ENCODE peak calls at places on chromosomes 5 and 9, in six cellular contexts. R is tibial artery, O is T-cell, J is activated T-helper 1 cell treated with Interleukin-2 at 50 U/mL for 16 hours, S is tibial nerve, W is AG04449. T is an unnamed sample.

GRCh38 chr5:74550927-74551326 is 89.6 kb downstream of the ENC1 start:
- DNase-seq in R (no peak), O (no peak), J (no peak), S (no peak), W (no peak), T (no peak)

GRCh38 chr5:88666761-88667186 is 216.2 kb downstream of the MEF2C start:
- DNase-seq in R (no peak), O (no peak), J (no peak), S (no peak), W (no peak), T (no peak)

GRCh38 chr5:172115541-172115982 is 72.5 kb downstream of the STK10 start:
- DNase-seq in R (no peak), O (peak; percentile 23), J (no peak), S (no peak), W (no peak), T (peak; percentile 55)

GRCh38 chr5:55343609-55344008 is 35.8 kb downstream of the MTREX start:
- DNase-seq in R (no peak), O (no peak), J (no peak), S (no peak), W (no peak), T (no peak)

GRCh38 chr5:138934971-138935370 is 59.8 kb upstream of the LRRTM2 start:
- DNase-seq in R (no peak), O (no peak), J (no peak), S (no peak), W (no peak), T (no peak)

GRCh38 chr9:124839612-124840299 is 13.5 kb upstream of the WDR38 start:
- DNase-seq in R (no peak), O (no peak), J (no peak), S (no peak), W (no peak), T (no peak)

GRCh38 chr9:112761912-112762651 is 11.5 kb downstream of the SNX30 start:
- DNase-seq in R (no peak), O (no peak), J (no peak), S (no peak), W (no peak), T (no peak)

GRCh38 chr9:94945191-94946144 is 219.0 kb downstream of the AOPEP start:
- DNase-seq in R (peak; percentile 67), O (no peak), J (no peak), S (peak; percentile 41), W (peak; percentile 57), T (no peak)

GRCh38 chr5:97570242-97570641 is 387.2 kb upstream of the RIOK2 start:
- DNase-seq in R (no peak), O (no peak), J (no peak), S (no peak), W (no peak), T (no peak)

GRCh38 chr9:1049641-1050040 is 516 bp upstream of the DMRT2 start:
- DNase-seq in R (no peak), O (no peak), J (no peak), S (no peak), W (no peak), T (no peak)

GRCh38 chr5:179139936-179140235 is 79.7 kb downstream of the ZNF354C start:
- DNase-seq in R (no peak), O (no peak), J (no peak), S (no peak), W (no peak), T (no peak)

GRCh38 chr9:31790720-31791119 is 593.7 kb upstream of the ACO1 start:
- DNase-seq in R (no peak), O (no peak), J (no peak), S (no peak), W (no peak), T (no peak)

GRCh38 chr5:121870489-121870888 is 18.8 kb downstream of the FTMT start:
- DNase-seq in R (no peak), O (no peak), J (no peak), S (no peak), W (no peak), T (no peak)

GRCh38 chr5:132457371-132458225 is 33.0 kb downstream of the IRF1 start:
- DNase-seq in R (peak; percentile 60), O (peak; percentile 58), J (no peak), S (no peak), W (no peak), T (peak; percentile 39)

GRCh38 chr9:115525438-115526058 is 407.6 kb upstream of the TNC start:
- DNase-seq in R (no peak), O (no peak), J (no peak), S (no peak), W (no peak), T (no peak)

GRCh38 chr9:95939472-95939871 is 64.0 kb downstream of the ERCC6L2 start:
- DNase-seq in R (no peak), O (no peak), J (no peak), S (no peak), W (no peak), T (no peak)

GRCh38 chr9:113609562-113610318 is 146.2 kb downstream of the RGS3 start:
- DNase-seq in R (peak; percentile 77), O (no peak), J (no peak), S (peak; percentile 86), W (no peak), T (no peak)

GRCh38 chr5:141617128-141617527 is 1.7 kb downstream of the DIAPH1 start:
- DNase-seq in R (no peak), O (no peak), J (no peak), S (no peak), W (no peak), T (no peak)

GRCh38 chr5:98933446-98934072 is 4.8 kb upstream of the CHD1 start:
- DNase-seq in R (no peak), O (peak; percentile 48), J (no peak), S (no peak), W (no peak), T (peak; percentile 75)

GRCh38 chr9:115882911-115883310 is 270.7 kb upstream of the PAPPA start:
- DNase-seq in R (no peak), O (no peak), J (no peak), S (no peak), W (no peak), T (no peak)

GRCh38 chr5:74103131-74104023 is 477.4 kb downstream of the ARHGEF28 start:
- DNase-seq in R (no peak), O (no peak), J (no peak), S (no peak), W (no peak), T (no peak)

GRCh38 chr9:14209399-14209990 is 104.4 kb downstream of the NFIB start:
- DNase-seq in R (no peak), O (no peak), J (no peak), S (no peak), W (no peak), T (no peak)

GRCh38 chr5:102218159-102218558 is 77.9 kb downstream of the SLCO4C1 start:
- DNase-seq in R (no peak), O (no peak), J (no peak), S (no peak), W (no peak), T (no peak)

GRCh38 chr5:92909545-92909962 is 671.5 kb downstream of the NR2F1-AS1 start:
- DNase-seq in R (no peak), O (no peak), J (no peak), S (no peak), W (no peak), T (no peak)

GRCh38 chr5:147403659-147404640 is 105.9 kb downstream of the DPYSL3 start:
- DNase-seq in R (peak; percentile 87), O (no peak), J (no peak), S (no peak), W (peak; percentile 97), T (no peak)